ENCODE peak calls at places on chromosomes 5 and 9, in ten cellular contexts. K, P, Q, C, L, Y, D, F, I and T are unnamed samples.

GRCh38 chr5:16570121-16570815 is 46.5 kb downstream of the RETREG1 start:
- DNase-seq in K (no peak), P (no peak), Q (no peak), C (no peak), L (peak; percentile 29), Y (no peak), D (no peak), F (no peak), I (no peak), T (no peak)

GRCh38 chr5:77898385-77898784 is 122.2 kb upstream of the TBCA start:
- DNase-seq in K (no peak), P (no peak), Q (no peak), C (no peak), L (no peak), Y (no peak), D (no peak), F (no peak), I (no peak), T (no peak)

GRCh38 chr9:15824310-15824709 is 271.5 kb downstream of the CCDC171 start:
- DNase-seq in K (peak; percentile 21), P (no peak), Q (peak; percentile 69), C (no peak), L (no peak), Y (no peak), D (no peak), F (no peak), I (no peak), T (no peak)

GRCh38 chr9:87223397-87224246 is 274.0 kb upstream of the DAPK1 start:
- DNase-seq in K (no peak), P (no peak), Q (no peak), C (no peak), L (no peak), Y (no peak), D (peak; percentile 33), F (no peak), I (no peak), T (no peak)

GRCh38 chr9:115998661-115999060 is 154.9 kb upstream of the PAPPA start:
- DNase-seq in K (no peak), P (no peak), Q (no peak), C (no peak), L (no peak), Y (no peak), D (no peak), F (no peak), I (no peak), T (no peak)

GRCh38 chr9:32264171-32264862 is 120.1 kb upstream of the ACO1 start:
- DNase-seq in K (no peak), P (no peak), Q (peak; percentile 50), C (no peak), L (no peak), Y (no peak), D (no peak), F (no peak), I (no peak), T (no peak)

GRCh38 chr5:42583322-42583721 is 160.1 kb downstream of the GHR start:
- DNase-seq in K (peak; percentile 48), P (peak; percentile 43), Q (peak; percentile 70), C (peak; percentile 11), L (peak; percentile 43), Y (no peak), D (peak; percentile 28), F (no peak), I (no peak), T (peak; percentile 89)

GRCh38 chr5:32916648-32917047 is 205.5 kb downstream of the NPR3 start:
- DNase-seq in K (no peak), P (no peak), Q (peak; percentile 9), C (no peak), L (no peak), Y (no peak), D (no peak), F (no peak), I (no peak), T (peak; percentile 48)

GRCh38 chr5:126437706-126438105 is 14.5 kb downstream of the GRAMD2B start:
- DNase-seq in K (no peak), P (no peak), Q (no peak), C (no peak), L (no peak), Y (no peak), D (no peak), F (no peak), I (no peak), T (no peak)

GRCh38 chr5:170313344-170313743 is 15.8 kb upstream of the LCP2 start:
- DNase-seq in K (no peak), P (no peak), Q (no peak), C (no peak), L (no peak), Y (no peak), D (no peak), F (no peak), I (no peak), T (no peak)

GRCh38 chr5:151218177-151218576 is 5.7 kb downstream of the CCDC69 start:
- DNase-seq in K (no peak), P (no peak), Q (no peak), C (no peak), L (no peak), Y (peak; percentile 22), D (no peak), F (peak; percentile 13), I (no peak), T (no peak)

GRCh38 chr9:37061763-37062162 is 27.7 kb upstream of the PAX5 start:
- DNase-seq in K (no peak), P (no peak), Q (no peak), C (no peak), L (no peak), Y (no peak), D (no peak), F (no peak), I (no peak), T (no peak)

GRCh38 chr5:82142217-82142841 is 135.8 kb downstream of the RPS23 start:
- DNase-seq in K (no peak), P (no peak), Q (no peak), C (no peak), L (no peak), Y (no peak), D (no peak), F (no peak), I (no peak), T (no peak)

GRCh38 chr9:127177682-127178265 is 55.3 kb upstream of the ANGPTL2 start:
- DNase-seq in K (no peak), P (peak; percentile 9), Q (no peak), C (no peak), L (no peak), Y (no peak), D (no peak), F (peak; percentile 15), I (no peak), T (peak; percentile 39)

GRCh38 chr5:142960309-142960696 is 190.1 kb downstream of the ARHGAP26 start:
- DNase-seq in K (no peak), P (no peak), Q (peak; percentile 85), C (peak; percentile 30), L (no peak), Y (no peak), D (peak; percentile 55), F (no peak), I (no peak), T (no peak)